ENCODE peak calls at places on chromosomes 6 and 20, in nine cellular contexts. One of them, this sample, is unnamed.

GRCh38 chr20:46708172-46708860 is 1.1 kb upstream of the SLC2A10 start:
- DNase-seq in effector CD4-positive, alpha-beta T cell: no peak
- DNase-seq in kidney glomerular epithelial cell: no peak
- DNase-seq in cardiac muscle cell: no peak
- DNase-seq in activated T-helper 9 cell treated with anti-CD3 and anti-CD28 coated beads, Interleukin-2, amount 50 U/mL, for 16 hours: no peak
- DNase-seq in endodermal cell: peak
- DNase-seq in HEK293T: no peak
- DNase-seq in stimulated activated CD4-positive, alpha-beta T cell treated with anti-CD3 and anti-CD28 coated beads, Interleukin-15, amount 100 ng/mL, for 24 hours: peak
- DNase-seq in activated naive CD4-positive, alpha-beta T cell: no peak
- DNase-seq in this sample: peak

GRCh38 chr6:84597238-84597875 is 167.0 kb downstream of the TBX18 start:
- DNase-seq in effector CD4-positive, alpha-beta T cell: no peak
- DNase-seq in kidney glomerular epithelial cell: no peak
- DNase-seq in cardiac muscle cell: no peak
- DNase-seq in activated T-helper 9 cell treated with anti-CD3 and anti-CD28 coated beads, Interleukin-2, amount 50 U/mL, for 16 hours: no peak
- DNase-seq in endodermal cell: no peak
- DNase-seq in HEK293T: no peak
- DNase-seq in stimulated activated CD4-positive, alpha-beta T cell treated with anti-CD3 and anti-CD28 coated beads, Interleukin-15, amount 100 ng/mL, for 24 hours: no peak
- DNase-seq in activated naive CD4-positive, alpha-beta T cell: no peak
- DNase-seq in this sample: no peak

GRCh38 chr6:161908872-161909271 is 635.0 kb upstream of the AGPAT4 start:
- DNase-seq in effector CD4-positive, alpha-beta T cell: no peak
- DNase-seq in kidney glomerular epithelial cell: no peak
- DNase-seq in cardiac muscle cell: no peak
- DNase-seq in activated T-helper 9 cell treated with anti-CD3 and anti-CD28 coated beads, Interleukin-2, amount 50 U/mL, for 16 hours: no peak
- DNase-seq in endodermal cell: no peak
- DNase-seq in HEK293T: no peak
- DNase-seq in stimulated activated CD4-positive, alpha-beta T cell treated with anti-CD3 and anti-CD28 coated beads, Interleukin-15, amount 100 ng/mL, for 24 hours: no peak
- DNase-seq in activated naive CD4-positive, alpha-beta T cell: no peak
- DNase-seq in this sample: no peak

GRCh38 chr6:118444796-118445195 is 103.3 kb upstream of the PLN start:
- DNase-seq in effector CD4-positive, alpha-beta T cell: no peak
- DNase-seq in kidney glomerular epithelial cell: no peak
- DNase-seq in cardiac muscle cell: no peak
- DNase-seq in activated T-helper 9 cell treated with anti-CD3 and anti-CD28 coated beads, Interleukin-2, amount 50 U/mL, for 16 hours: no peak
- DNase-seq in endodermal cell: no peak
- DNase-seq in HEK293T: no peak
- DNase-seq in stimulated activated CD4-positive, alpha-beta T cell treated with anti-CD3 and anti-CD28 coated beads, Interleukin-15, amount 100 ng/mL, for 24 hours: no peak
- DNase-seq in activated naive CD4-positive, alpha-beta T cell: no peak
- DNase-seq in this sample: peak

GRCh38 chr20:39913274-39913673 is 775.8 kb downstream of the MAFB start:
- DNase-seq in effector CD4-positive, alpha-beta T cell: no peak
- DNase-seq in kidney glomerular epithelial cell: no peak
- DNase-seq in cardiac muscle cell: no peak
- DNase-seq in activated T-helper 9 cell treated with anti-CD3 and anti-CD28 coated beads, Interleukin-2, amount 50 U/mL, for 16 hours: no peak
- DNase-seq in endodermal cell: no peak
- DNase-seq in HEK293T: no peak
- DNase-seq in stimulated activated CD4-positive, alpha-beta T cell treated with anti-CD3 and anti-CD28 coated beads, Interleukin-15, amount 100 ng/mL, for 24 hours: no peak
- DNase-seq in activated naive CD4-positive, alpha-beta T cell: no peak
- DNase-seq in this sample: no peak

GRCh38 chr6:15544321-15544900 is 118.4 kb downstream of the DTNBP1 start:
- DNase-seq in effector CD4-positive, alpha-beta T cell: no peak
- DNase-seq in kidney glomerular epithelial cell: no peak
- DNase-seq in cardiac muscle cell: no peak
- DNase-seq in activated T-helper 9 cell treated with anti-CD3 and anti-CD28 coated beads, Interleukin-2, amount 50 U/mL, for 16 hours: no peak
- DNase-seq in endodermal cell: no peak
- DNase-seq in HEK293T: no peak
- DNase-seq in stimulated activated CD4-positive, alpha-beta T cell treated with anti-CD3 and anti-CD28 coated beads, Interleukin-15, amount 100 ng/mL, for 24 hours: no peak
- DNase-seq in activated naive CD4-positive, alpha-beta T cell: no peak
- DNase-seq in this sample: no peak

GRCh38 chr20:34083137-34083536 is 28.9 kb downstream of the EIF2S2 start:
- DNase-seq in effector CD4-positive, alpha-beta T cell: no peak
- DNase-seq in kidney glomerular epithelial cell: no peak
- DNase-seq in cardiac muscle cell: peak
- DNase-seq in activated T-helper 9 cell treated with anti-CD3 and anti-CD28 coated beads, Interleukin-2, amount 50 U/mL, for 16 hours: no peak
- DNase-seq in endodermal cell: no peak
- DNase-seq in HEK293T: no peak
- DNase-seq in stimulated activated CD4-positive, alpha-beta T cell treated with anti-CD3 and anti-CD28 coated beads, Interleukin-15, amount 100 ng/mL, for 24 hours: no peak
- DNase-seq in activated naive CD4-positive, alpha-beta T cell: no peak
- DNase-seq in this sample: peak

GRCh38 chr20:57093766-57094165 is 172.7 kb downstream of the BMP7 start:
- DNase-seq in effector CD4-positive, alpha-beta T cell: no peak
- DNase-seq in kidney glomerular epithelial cell: no peak
- DNase-seq in cardiac muscle cell: no peak
- DNase-seq in activated T-helper 9 cell treated with anti-CD3 and anti-CD28 coated beads, Interleukin-2, amount 50 U/mL, for 16 hours: no peak
- DNase-seq in endodermal cell: no peak
- DNase-seq in HEK293T: no peak
- DNase-seq in stimulated activated CD4-positive, alpha-beta T cell treated with anti-CD3 and anti-CD28 coated beads, Interleukin-15, amount 100 ng/mL, for 24 hours: no peak
- DNase-seq in activated naive CD4-positive, alpha-beta T cell: no peak
- DNase-seq in this sample: no peak

This sample was measured in T47D.